ENCODE peak calls at places on chromosomes 11 and 22, in eight cellular contexts. T is stomach, O is uterus, J is HepG2, G is IMR-90, N is HCT116, A is right lobe of liver, I is body of pancreas. K is an unnamed sample.

GRCh38 chr11:32885556-32885955 is 7.1 kb upstream of the QSER1 start:
- DNase-seq in G (no peak), A (no peak), O (no peak), T (no peak), N (no peak), I (no peak), J (no peak), K (no peak)

GRCh38 chr11:34653851-34654490 is 33.1 kb downstream of the EHF start:
- DNase-seq in J (peak), N (peak), A (peak), G (peak), I (peak), T (peak), O (no peak), K (peak)

GRCh38 chr22:38784035-38784434 is 9.9 kb downstream of the DNAL4 start:
- DNase-seq in O (no peak), I (no peak), T (no peak), N (no peak), A (no peak), G (no peak), J (no peak), K (no peak)

GRCh38 chr11:4049006-4049405 is 45.6 kb upstream of the RRM1 start:
- DNase-seq in G (peak), O (no peak), A (no peak), J (no peak), I (no peak), N (no peak), T (no peak), K (no peak)

GRCh38 chr11:65553301-65554001 is 4.7 kb downstream of the LTBP3 start:
- DNase-seq in I (no peak), O (no peak), J (no peak), A (no peak), N (no peak), G (no peak), T (no peak), K (no peak)

GRCh38 chr11:15800121-15800800 is 556.1 kb downstream of the SOX6 start:
- DNase-seq in J (no peak), N (no peak), O (no peak), I (peak), G (peak), T (peak), A (peak), K (no peak)

GRCh38 chr11:85431319-85431718 is 195.8 kb downstream of the DLG2 start:
- DNase-seq in I (no peak), A (no peak), N (no peak), J (no peak), G (no peak), O (no peak), T (no peak), K (no peak)

GRCh38 chr11:31254411-31254810 is 115.1 kb downstream of the DCDC1 start:
- DNase-seq in O (no peak), G (no peak), T (no peak), A (no peak), I (no peak), J (no peak), N (no peak), K (peak)

GRCh38 chr22:29213481-29213880 is 7.8 kb downstream of the EMID1 start:
- DNase-seq in T (no peak), O (no peak), G (no peak), N (no peak), I (no peak), J (no peak), A (no peak), K (no peak)

GRCh38 chr11:76663461-76663760 is 7.1 kb downstream of the LRRC32 start:
- DNase-seq in T (no peak), A (peak), I (peak), O (no peak), N (no peak), J (no peak), G (no peak), K (no peak)

GRCh38 chr11:117181586-117182550 is 3.3 kb downstream of the SIDT2 start:
- DNase-seq in I (no peak), J (no peak), A (no peak), G (no peak), T (peak), O (no peak), N (no peak), K (peak)

GRCh38 chr22:22086501-22087158 is 104.0 kb upstream of the TOP3B start:
- DNase-seq in G (peak), N (no peak), I (no peak), O (no peak), T (no peak), J (no peak), A (no peak), K (no peak)

GRCh38 chr11:65429724-65430405 is 7.3 kb downstream of the NEAT1 start:
- DNase-seq in O (peak), G (peak), N (no peak), A (peak), J (no peak), I (peak), T (peak), K (peak)

GRCh38 chr22:17579535-17579981 is 16.3 kb downstream of the SLC25A18 start:
- DNase-seq in J (no peak), I (no peak), N (no peak), A (peak), O (no peak), T (no peak), G (no peak), K (no peak)

GRCh38 chr22:38070250-38070921 is 13.2 kb downstream of the PICK1 start:
- DNase-seq in J (no peak), T (no peak), O (no peak), G (no peak), A (no peak), I (no peak), N (no peak), K (no peak)

GRCh38 chr22:46043816-46044717 is 67.1 kb upstream of the WNT7B start:
- DNase-seq in I (peak), O (peak), G (no peak), A (peak), J (no peak), N (no peak), T (peak), K (peak)

GRCh38 chr11:122215244-122215992 is 99.4 kb upstream of the BLID start:
- DNase-seq in O (peak), A (peak), T (peak), I (peak), J (peak), G (peak), N (peak), K (peak)

GRCh38 chr22:36925388-36926290 is 12.2 kb downstream of the CSF2RB start:
- DNase-seq in N (no peak), O (no peak), T (no peak), I (no peak), A (no peak), J (no peak), G (peak), K (no peak)

GRCh38 chr22:21937041-21937820 is 15.4 kb downstream of the PPM1F start:
- DNase-seq in A (no peak), G (no peak), J (no peak), O (no peak), N (no peak), T (peak), I (peak), K (no peak)

GRCh38 chr22:30857103-30857502 is 111.5 kb downstream of the MORC2 start:
- DNase-seq in T (peak), J (no peak), A (no peak), N (no peak), I (no peak), G (no peak), O (no peak), K (no peak)

GRCh38 chr22:20143883-20144665 is 6.8 kb downstream of the CCDC188 start:
- DNase-seq in I (no peak), A (no peak), N (no peak), G (no peak), T (no peak), O (no peak), J (no peak), K (no peak)

GRCh38 chr22:46501701-46502100 is 35.7 kb downstream of the CELSR1 start:
- DNase-seq in A (no peak), T (no peak), O (no peak), N (no peak), J (no peak), I (no peak), G (peak), K (no peak)

GRCh38 chr22:29375436-29376076 is 12.8 kb downstream of the AP1B1 start:
- DNase-seq in G (peak), A (no peak), N (no peak), T (no peak), I (no peak), J (no peak), O (no peak), K (no peak)

GRCh38 chr22:43243275-43243768 is 56.4 kb upstream of the TTLL12 start:
- DNase-seq in T (no peak), O (no peak), I (no peak), J (no peak), G (no peak), A (no peak), N (no peak), K (no peak)

GRCh38 chr11:71485063-71485399 is 32.0 kb downstream of the NADSYN1 start:
- DNase-seq in J (no peak), I (peak), A (peak), N (no peak), G (no peak), O (no peak), T (no peak), K (no peak)

GRCh38 chr22:46792061-46792796 is 29.8 kb downstream of the TBC1D22A start:
- DNase-seq in G (no peak), T (no peak), N (no peak), O (no peak), J (no peak), I (no peak), A (no peak), K (no peak)

DNA sequence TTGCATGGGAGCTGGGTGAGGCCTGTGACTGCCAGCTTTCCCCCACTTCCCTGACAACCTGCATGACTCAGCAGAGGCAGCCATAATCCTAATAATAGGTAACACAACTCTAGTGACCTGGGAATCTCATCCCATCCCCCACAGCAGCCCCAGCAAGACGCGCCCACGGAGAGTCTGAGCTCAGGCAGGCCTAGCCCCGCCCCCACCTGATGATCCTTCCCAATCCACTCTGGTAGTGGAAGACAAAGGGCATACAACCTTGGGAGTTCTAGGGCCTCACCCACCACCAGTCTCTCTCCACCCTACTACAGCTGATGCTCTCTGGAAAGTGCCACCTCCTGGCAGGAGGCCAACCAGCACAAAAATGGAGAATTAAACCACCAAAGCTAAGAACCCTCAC is 60.3 kb downstream of the CWF19L2 start:
- DNase-seq in G (no peak), J (no peak), O (no peak), A (no peak), I (no peak), T (no peak), N (peak), K (no peak)
- H3K27ac ChIP-seq in G (no peak), J (no peak), O (no peak), A (no peak), I (no peak), T (no peak), N (peak), K (no peak)

GRCh38 chr22:25700996-25701815 is 40.8 kb upstream of the MYO18B start:
- DNase-seq in G (peak), I (no peak), T (no peak), O (peak), A (no peak), N (no peak), J (no peak), K (no peak)

GRCh38 chr22:25702571-25703167 is 39.3 kb upstream of the MYO18B start:
- DNase-seq in T (no peak), I (no peak), O (no peak), G (no peak), A (no peak), J (no peak), N (no peak), K (no peak)

GRCh38 chr22:25704701-25705100 is 37.3 kb upstream of the MYO18B start:
- DNase-seq in N (no peak), A (no peak), J (no peak), G (no peak), T (no peak), O (no peak), I (no peak), K (no peak)

GRCh38 chr22:25698986-25699385 is 43.0 kb upstream of the MYO18B start:
- DNase-seq in J (no peak), O (no peak), N (no peak), T (no peak), A (no peak), I (no peak), G (no peak), K (no peak)

GRCh38 chr22:25702046-25702445 is 39.9 kb upstream of the MYO18B start:
- DNase-seq in O (no peak), N (no peak), A (no peak), T (no peak), I (no peak), G (peak), J (peak), K (no peak)
- TF ChIP-seq CTCF in O (peak), N (peak), A (peak), T (no peak), I (no peak), G (peak), J (peak), K (no peak)

DNA sequence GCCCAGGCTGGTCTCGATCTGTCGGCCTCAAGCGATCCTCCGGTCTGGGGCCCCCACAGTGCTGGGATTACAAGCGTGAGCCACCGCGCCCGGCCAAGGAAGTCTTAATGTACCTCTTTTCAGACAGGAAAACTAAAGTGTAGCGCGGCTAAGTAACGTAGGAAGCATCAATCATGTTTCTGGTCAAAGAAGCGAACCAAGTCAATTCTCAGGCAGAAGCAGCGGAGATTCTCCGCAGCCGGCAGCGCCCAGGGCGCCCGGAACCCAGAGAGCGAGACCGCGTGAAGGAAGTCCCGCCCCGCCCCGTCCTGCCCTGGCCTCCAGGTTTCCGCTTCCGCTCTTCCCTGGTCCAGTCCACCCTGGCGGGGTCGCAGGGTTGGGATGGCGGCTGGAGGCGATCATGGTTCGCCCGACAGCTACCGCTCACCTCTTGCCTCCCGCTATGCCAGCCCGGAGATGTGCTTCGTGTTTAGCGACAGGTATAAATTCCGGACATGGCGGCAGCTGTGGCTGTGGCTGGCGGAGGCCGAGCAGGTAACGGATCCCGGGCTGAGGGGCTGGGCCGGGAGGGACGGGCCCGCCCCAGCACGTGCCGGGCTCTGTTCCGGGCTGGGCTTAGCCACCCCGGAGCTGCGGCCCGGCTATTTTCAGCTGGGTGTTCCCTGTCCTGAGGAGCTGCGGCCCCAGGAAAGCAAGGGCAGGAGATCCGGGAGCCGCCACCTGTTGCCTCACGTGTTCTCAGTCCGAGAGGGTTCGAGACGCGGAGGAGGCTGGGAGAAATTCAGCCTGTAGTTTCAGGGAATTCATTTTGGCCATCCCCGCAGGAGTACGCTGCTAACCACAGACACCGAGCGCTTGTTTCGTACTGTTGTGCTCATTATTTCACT is at the start of gene ADSL:
- DNase-seq in G (peak), N (peak), J (peak), I (peak), O (peak), T (peak), A (peak), K (peak)
- TF ChIP-seq POLR2A in G (peak), N (peak), J (peak), I (peak), O (no peak), T (no peak), A (peak), K (peak)

DNA sequence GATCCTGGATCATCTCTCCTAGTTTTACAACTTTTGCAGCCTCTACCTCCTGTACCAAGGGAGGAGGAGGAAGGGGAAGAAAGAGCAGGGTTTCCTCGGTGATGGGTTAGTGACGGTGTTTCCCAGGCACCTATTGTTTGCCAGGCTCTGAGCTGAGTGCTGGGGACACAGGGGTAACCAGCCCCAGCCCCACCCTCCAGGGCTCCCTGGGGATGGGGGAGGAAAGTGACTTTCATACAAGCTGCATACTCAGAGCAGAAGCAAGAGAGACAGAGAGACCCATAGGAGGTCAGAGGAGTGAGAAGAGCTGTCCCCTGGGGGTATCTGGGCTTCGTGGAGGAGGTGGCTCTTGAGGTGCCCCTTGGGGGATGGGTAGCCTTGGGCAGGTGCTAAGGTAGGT is 89.4 kb upstream of the THY1 start:
- DNase-seq in G (no peak), J (no peak), A (no peak), T (no peak), O (no peak), N (no peak), I (no peak), K (no peak)
- H3K27ac ChIP-seq in G (no peak), J (no peak), A (no peak), T (no peak), O (no peak), N (no peak), I (no peak), K (no peak)

GRCh38 chr11:132451942-132452601 is 1080.2 kb downstream of the OPCML start:
- DNase-seq in O (no peak), T (no peak), N (no peak), G (no peak), A (no peak), J (no peak), I (no peak), K (no peak)

GRCh38 chr11:132450631-132451030 is 1080.2 kb downstream of the NTM start:
- DNase-seq in O (no peak), G (no peak), I (no peak), T (no peak), A (no peak), N (no peak), J (no peak), K (no peak)

GRCh38 chr11:132445966-132446365 is 1075.6 kb downstream of the NTM start:
- DNase-seq in A (no peak), G (no peak), O (no peak), J (no peak), I (no peak), T (no peak), N (no peak), K (no peak)

GRCh38 chr11:132444891-132445290 is 1074.5 kb downstream of the NTM start:
- DNase-seq in I (peak), G (no peak), J (no peak), N (no peak), O (no peak), T (no peak), A (no peak), K (no peak)

DNA sequence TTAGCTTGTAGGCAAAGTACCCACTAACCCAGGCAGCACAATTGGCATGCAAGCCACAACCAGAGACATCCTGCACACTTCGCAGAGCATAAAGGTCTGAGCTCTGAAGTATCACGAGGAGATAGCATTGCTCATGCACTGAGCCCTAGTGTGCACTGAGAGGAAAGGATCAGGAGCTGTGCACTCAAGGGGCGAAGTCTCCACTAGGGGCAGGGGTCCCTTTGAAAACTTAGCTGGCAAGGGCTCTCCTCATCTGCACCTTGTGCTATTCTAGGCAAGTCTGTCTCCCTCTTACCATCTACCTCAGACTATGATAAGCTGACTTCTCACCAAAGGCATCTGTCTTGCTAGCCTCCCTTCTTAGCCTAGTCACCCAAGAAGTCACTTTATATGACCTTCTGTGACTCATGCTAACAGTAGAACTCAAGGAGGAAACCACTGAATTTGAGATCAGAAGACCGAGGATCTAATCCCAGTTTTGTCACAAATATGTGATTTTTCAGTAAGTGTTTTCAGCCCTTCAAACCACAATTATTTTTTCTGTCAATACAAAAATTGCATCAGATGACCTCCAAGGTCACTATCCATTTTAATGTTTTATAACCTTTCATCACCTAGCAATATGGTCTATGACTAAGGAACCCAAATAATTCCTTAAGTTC is 1078.0 kb downstream of the NTM start:
- DNase-seq in I (no peak), N (no peak), G (no peak), O (no peak), A (no peak), T (no peak), J (no peak), K (no peak)
- TF ChIP-seq CTCF in I (no peak), N (no peak), G (no peak), O (no peak), A (no peak), T (no peak), J (no peak), K (no peak)

GRCh38 chr11:102346748-102347525 is at the start of gene BIRC2:
- DNase-seq in G (peak), O (peak), A (peak), N (peak), I (peak), T (peak), J (peak), K (peak)
- TF ChIP-seq POLR2A in G (peak), O (peak), A (peak), N (peak), I (peak), T (no peak), J (peak), K (peak)

GRCh38 chr11:28799316-28799715 is 691.1 kb downstream of the METTL15 start:
- DNase-seq in A (no peak), I (no peak), O (no peak), J (no peak), T (no peak), N (no peak), G (no peak), K (no peak)
- H3K27ac ChIP-seq in A (no peak), I (no peak), O (no peak), J (no peak), T (no peak), N (no peak), G (no peak), K (no peak)

GRCh38 chr11:79159657-79160450 is 281.0 kb downstream of the TENM4 start:
- DNase-seq in O (no peak), I (no peak), T (no peak), A (no peak), N (no peak), J (no peak), G (no peak), K (no peak)
- TF ChIP-seq CTCF in O (no peak), I (no peak), T (no peak), A (peak), N (no peak), J (no peak), G (peak), K (no peak)

GRCh38 chr11:74695705-74696280 is 35.4 kb downstream of the CHRDL2 start:
- DNase-seq in T (no peak), J (no peak), G (no peak), N (no peak), I (no peak), A (no peak), O (no peak), K (no peak)
- TF ChIP-seq POLR2A in T (no peak), J (no peak), G (no peak), N (no peak), I (no peak), A (no peak), O (no peak), K (no peak)